ENCODE peak calls at places on chromosomes 16 and 17, in seven cellular contexts. U is H9, J is neuronal stem cell, E is mesendoderm, H is IMR-90, O is mesenchymal stem cell, B is trophoblast cell. Z is an unnamed sample.
A peak's percentile ranks its signal among the peaks of the same experiment; 100 is the strongest.

GRCh38 chr16:83095926-83096692 is 469.3 kb downstream of the CDH13 start:
- DNase-seq in U (no peak), J (no peak), E (no peak), H (peak; percentile 70), O (no peak), B (no peak), Z (no peak)

GRCh38 chr16:13895516-13895915 is 24.4 kb upstream of the ERCC4 start:
- DNase-seq in U (no peak), J (no peak), E (no peak), H (no peak), O (no peak), B (no peak), Z (no peak)

GRCh38 chr17:39069114-39069756 is 82.2 kb downstream of the PLXDC1 start:
- DNase-seq in U (peak; percentile 59), J (peak; percentile 38), E (peak; percentile 59), H (peak; percentile 54), O (peak; percentile 66), B (no peak), Z (no peak)

GRCh38 chr16:81575307-81575706 is 130.7 kb downstream of the CMIP start:
- DNase-seq in U (no peak), J (no peak), E (no peak), H (no peak), O (no peak), B (no peak), Z (no peak)

GRCh38 chr17:48026503-48027321 is 10.9 kb downstream of the COPZ2 start:
- DNase-seq in U (peak; percentile 96), J (peak; percentile 87), E (peak; percentile 95), H (peak; percentile 88), O (peak; percentile 87), B (peak; percentile 69), Z (peak; percentile 80)

GRCh38 chr16:53913082-53913870 is 209.3 kb downstream of the FTO start:
- DNase-seq in U (no peak), J (no peak), E (no peak), H (peak; percentile 94), O (peak; percentile 84), B (no peak), Z (no peak)

GRCh38 chr16:3459401-3460090 is 16.1 kb downstream of the NAA60 start:
- DNase-seq in U (no peak), J (no peak), E (peak; percentile 95), H (peak; percentile 29), O (peak; percentile 52), B (peak; percentile 28), Z (no peak)

GRCh38 chr16:50547944-50548658 is at the start of gene NKD1:
- DNase-seq in U (peak; percentile 80), J (peak; percentile 74), E (peak; percentile 87), H (peak; percentile 9), O (peak; percentile 42), B (peak; percentile 41), Z (no peak)

GRCh38 chr17:75144816-75145511 is 9.3 kb downstream of the JPT1 start:
- DNase-seq in U (no peak), J (no peak), E (no peak), H (no peak), O (no peak), B (no peak), Z (no peak)

GRCh38 chr16:22006636-22007035 is 1.3 kb upstream of the MOSMO start:
- DNase-seq in U (no peak), J (no peak), E (no peak), H (no peak), O (no peak), B (no peak), Z (peak; percentile 27)

GRCh38 chr17:28405632-28406477 is at the start of gene SLC46A1:
- DNase-seq in U (peak; percentile 89), J (no peak), E (peak; percentile 78), H (no peak), O (peak; percentile 22), B (peak; percentile 56), Z (no peak)

GRCh38 chr17:11625878-11626277 is 27.6 kb downstream of the DNAH9 start:
- DNase-seq in U (no peak), J (no peak), E (no peak), H (no peak), O (no peak), B (no peak), Z (no peak)

GRCh38 chr17:67829331-67829730 is 4.0 kb downstream of the BPTF start:
- DNase-seq in U (no peak), J (no peak), E (peak; percentile 42), H (no peak), O (no peak), B (no peak), Z (peak; percentile 17)

GRCh38 chr17:19533036-19533717 is 477 bp upstream of the SLC47A1 start:
- DNase-seq in U (no peak), J (no peak), E (no peak), H (no peak), O (no peak), B (no peak), Z (no peak)

GRCh38 chr16:66521951-66522771 is 27.8 kb downstream of the TK2 start:
- DNase-seq in U (no peak), J (no peak), E (no peak), H (peak; percentile 76), O (peak; percentile 84), B (peak; percentile 60), Z (no peak)

GRCh38 chr17:75846701-75847594 is 2.7 kb upstream of the UNC13D start:
- DNase-seq in U (no peak), J (no peak), E (no peak), H (no peak), O (no peak), B (no peak), Z (no peak)

GRCh38 chr17:77306790-77307478 is 166.2 kb downstream of the SEC14L1 start:
- DNase-seq in U (no peak), J (no peak), E (no peak), H (no peak), O (no peak), B (peak; percentile 61), Z (no peak)

GRCh38 chr16:85936761-85937343 is 37.9 kb downstream of the IRF8 start:
- DNase-seq in U (no peak), J (no peak), E (no peak), H (no peak), O (no peak), B (no peak), Z (no peak)

GRCh38 chr17:17796787-17797061 is 40.1 kb downstream of the SREBF1 start:
- DNase-seq in U (no peak), J (no peak), E (no peak), H (no peak), O (no peak), B (no peak), Z (no peak)

GRCh38 chr16:2858245-2859025 is 465 bp upstream of the PRSS22 start:
- DNase-seq in U (peak; percentile 87), J (no peak), E (peak; percentile 60), H (no peak), O (no peak), B (peak; percentile 96), Z (peak; percentile 63)

GRCh38 chr17:48503747-48504146 is 27.1 kb downstream of the HOXB1 start:
- DNase-seq in U (no peak), J (no peak), E (peak; percentile 80), H (peak; percentile 94), O (peak; percentile 83), B (no peak), Z (no peak)

GRCh38 chr16:89300311-89300975 is 82.9 kb downstream of the ZNF778 start:
- DNase-seq in U (no peak), J (no peak), E (no peak), H (peak; percentile 65), O (no peak), B (no peak), Z (no peak)

GRCh38 chr16:89295915-89296314 is 78.4 kb downstream of the ZNF778 start:
- DNase-seq in U (no peak), J (no peak), E (no peak), H (no peak), O (no peak), B (no peak), Z (no peak)

GRCh38 chr16:89297156-89297869 is 79.8 kb downstream of the ZNF778 start:
- DNase-seq in U (no peak), J (no peak), E (no peak), H (no peak), O (no peak), B (no peak), Z (no peak)

GRCh38 chr16:89298826-89299225 is 81.3 kb downstream of the ZNF778 start:
- DNase-seq in U (no peak), J (no peak), E (no peak), H (no peak), O (no peak), B (no peak), Z (no peak)

DNA sequence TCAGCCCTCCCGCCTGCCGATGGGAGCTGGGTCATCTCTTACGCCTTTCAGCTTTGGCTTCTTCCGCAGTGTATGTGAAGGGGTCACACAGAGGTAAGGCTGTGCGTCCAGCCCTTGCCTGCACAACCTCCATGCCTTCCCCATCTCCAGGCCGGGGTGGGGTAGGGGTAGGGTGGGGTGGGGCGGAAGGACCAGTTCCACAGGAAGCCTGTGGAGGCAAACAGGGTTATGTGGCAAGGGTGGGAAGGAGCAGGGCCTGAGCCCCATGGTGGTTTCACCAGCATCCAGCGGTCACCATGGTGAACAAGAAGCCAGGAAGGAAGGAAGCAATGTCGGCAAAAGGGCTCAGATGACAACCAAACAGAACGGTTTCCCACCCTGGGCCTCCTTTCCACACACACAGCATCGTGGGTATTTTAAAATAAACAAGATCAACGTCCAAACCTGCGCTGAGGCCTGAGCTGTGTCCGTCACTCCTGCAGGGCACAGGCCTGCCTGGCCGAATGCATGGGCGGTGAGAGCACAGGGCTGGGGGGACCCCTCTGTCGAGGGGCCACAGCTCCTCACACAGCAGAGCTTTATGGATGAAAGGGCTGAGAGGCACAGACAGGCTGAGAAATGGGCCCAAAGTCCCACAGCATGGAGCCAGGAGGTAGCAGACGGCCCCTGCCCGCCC is 80.5 kb downstream of the ZNF778 start:
- DNase-seq in U (no peak), J (no peak), E (no peak), H (no peak), O (no peak), B (no peak), Z (no peak)
- H2AK5ac ChIP-seq in U (no peak overlapping the region), J (peak overlapping the region; percentile 52), E (no peak overlapping the region), H (no peak overlapping the region), O (no peak overlapping the region), B (no peak overlapping the region), Z (peak overlapping the region; percentile 40)

DNA sequence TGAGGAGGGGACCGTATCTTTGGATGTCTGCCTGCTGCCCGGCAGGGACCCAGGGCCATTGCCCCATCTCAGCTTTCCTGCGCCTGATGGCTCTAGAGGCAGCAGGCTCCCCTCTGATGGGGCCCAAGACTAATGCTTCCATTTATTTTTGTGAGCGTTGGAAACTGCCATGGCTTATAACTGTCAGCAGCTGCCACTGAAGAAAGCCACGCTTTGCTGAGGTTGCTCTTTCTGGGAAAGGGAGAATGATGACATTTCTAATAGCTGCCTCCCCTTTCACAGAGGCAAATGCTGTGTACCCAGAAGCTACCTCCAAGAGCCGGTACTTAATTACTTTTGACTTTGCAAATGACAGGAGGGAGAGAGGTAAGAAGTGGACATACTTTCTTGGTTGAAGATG is 103.9 kb downstream of the HAPSTR1 start:
- DNase-seq in U (no peak), J (no peak), E (no peak), H (no peak), O (no peak), B (no peak), Z (no peak)
- H3K4ac ChIP-seq in U (no peak overlapping the region), J (no peak overlapping the region), E (no peak overlapping the region), H (no peak overlapping the region), O (no peak overlapping the region), B (no peak overlapping the region), Z (no peak overlapping the region)

GRCh38 chr17:73411330-73411747 is 99.5 kb upstream of the CDC42EP4 start:
- DNase-seq in U (peak; percentile 21), J (no peak), E (no peak), H (no peak), O (no peak), B (no peak), Z (no peak)
- H2AK5ac ChIP-seq in U (no peak overlapping the region), J (peak overlapping the region; percentile 44), E (no peak overlapping the region), H (no peak overlapping the region), O (no peak overlapping the region), B (no peak overlapping the region), Z (no peak overlapping the region)

GRCh38 chr17:15273141-15273793 is 8.1 kb upstream of the PMP22 start:
- DNase-seq in U (no peak), J (no peak), E (no peak), H (peak; percentile 98), O (peak; percentile 98), B (peak; percentile 44), Z (no peak)
- H3K4ac ChIP-seq in U (no peak overlapping the region), J (no peak overlapping the region), E (no peak overlapping the region), H (peak overlapping the region; percentile 94), O (no peak overlapping the region), B (no peak overlapping the region), Z (no peak overlapping the region)